ENCODE peak calls at places on chromosome 21, in four cellular contexts. A, Z, M and Y are unnamed samples.

GRCh38 chr21:26732442-26733221 is 112.6 kb downstream of the ADAMTS1 start:
- DNase-seq in M (peak), A (peak), Z (peak), Y (no peak)

GRCh38 chr21:17492415-17493168 is 20.3 kb upstream of the CXADR start:
- DNase-seq in A (no peak), Z (no peak), M (no peak), Y (no peak)

GRCh38 chr21:25370311-25370744 is 237.0 kb downstream of the MRPL39 start:
- DNase-seq in M (peak), Z (no peak), A (no peak), Y (no peak)

GRCh38 chr21:25639167-25639921 is at the start of gene JAM2:
- DNase-seq in M (peak), A (peak), Z (peak), Y (no peak)

GRCh38 chr21:14572206-14572780 is 26.2 kb upstream of the SAMSN1 start:
- DNase-seq in Z (no peak), A (no peak), M (no peak), Y (no peak)

GRCh38 chr21:15534450-15534886 is 195.3 kb upstream of the USP25 start:
- DNase-seq in A (no peak), Z (no peak), M (no peak), Y (no peak)

GRCh38 chr21:26138615-26139257 is 31.8 kb downstream of the APP start:
- DNase-seq in A (peak), Z (no peak), M (no peak), Y (no peak)

GRCh38 chr21:14084701-14085100 is 126.1 kb downstream of the LIPI start:
- DNase-seq in A (no peak), Z (no peak), M (no peak), Y (no peak)

GRCh38 chr21:34129971-34130597 is 56.7 kb downstream of the MRPS6 start:
- DNase-seq in A (no peak), Z (peak), M (peak), Y (no peak)

GRCh38 chr21:37208056-37208705 is 59.0 kb downstream of the VPS26C start:
- DNase-seq in M (no peak), Z (peak), A (no peak), Y (peak)

GRCh38 chr21:29190920-29191319 is 60.5 kb downstream of the MAP3K7CL start:
- DNase-seq in M (peak), A (peak), Z (no peak), Y (no peak)

GRCh38 chr21:17466166-17466565 is 46.7 kb upstream of the CXADR start:
- DNase-seq in A (peak), M (peak), Z (peak), Y (no peak)

GRCh38 chr21:29523646-29524045 is 224.9 kb downstream of the BACH1 start:
- DNase-seq in A (no peak), M (no peak), Z (no peak), Y (no peak)

GRCh38 chr21:16536661-16537359 is 807.0 kb downstream of the USP25 start:
- DNase-seq in A (no peak), Z (no peak), M (peak), Y (no peak)

GRCh38 chr21:30434033-30434631 is 4.1 kb downstream of the KRTAP13-4 start:
- DNase-seq in A (peak), M (no peak), Z (peak), Y (no peak)

GRCh38 chr21:26167593-26167992 is 3.0 kb downstream of the APP start:
- DNase-seq in A (no peak), M (no peak), Z (no peak), Y (no peak)

GRCh38 chr21:17732306-17732705 is 86.8 kb downstream of the C21orf91 start:
- DNase-seq in A (no peak), Z (no peak), M (peak), Y (no peak)

GRCh38 chr21:37509802-37510393 is 143.3 kb downstream of the DYRK1A start:
- DNase-seq in Z (peak), M (peak), A (no peak), Y (no peak)

GRCh38 chr21:20998456-20998789 is 214 bp downstream of the NCAM2 start:
- DNase-seq in Z (no peak), M (no peak), A (no peak), Y (no peak)

GRCh38 chr21:31351438-31351837 is 7.4 kb upstream of the TIAM1 start:
- DNase-seq in A (no peak), M (peak), Z (no peak), Y (no peak)

GRCh38 chr21:29149771-29150425 is 19.5 kb downstream of the MAP3K7CL start:
- DNase-seq in M (peak), A (no peak), Z (no peak), Y (no peak)

GRCh38 chr21:44790401-44790800 is 11.2 kb downstream of the UBE2G2 start:
- DNase-seq in M (no peak), A (no peak), Z (no peak), Y (no peak)

GRCh38 chr21:36092676-36093075 is 22.9 kb downstream of the CBR1 start:
- DNase-seq in Z (no peak), A (no peak), M (no peak), Y (no peak)
- TF ChIP-seq ELK1 in Z (no peak), A (no peak), M (no peak), Y (no peak)

GRCh38 chr21:46092026-46092764 is 5.7 kb upstream of the COL6A2 start:
- DNase-seq in M (peak), A (no peak), Z (no peak), Y (no peak)

GRCh38 chr21:46094401-46095105 is 3.4 kb upstream of the COL6A2 start:
- DNase-seq in A (no peak), Z (no peak), M (no peak), Y (no peak)

GRCh38 chr21:46092811-46093667 is 4.9 kb upstream of the COL6A2 start:
- DNase-seq in A (no peak), Z (no peak), M (no peak), Y (no peak)

GRCh38 chr21:46095106-46095719 is 2.7 kb upstream of the COL6A2 start:
- DNase-seq in A (no peak), Z (no peak), M (no peak), Y (no peak)

DNA sequence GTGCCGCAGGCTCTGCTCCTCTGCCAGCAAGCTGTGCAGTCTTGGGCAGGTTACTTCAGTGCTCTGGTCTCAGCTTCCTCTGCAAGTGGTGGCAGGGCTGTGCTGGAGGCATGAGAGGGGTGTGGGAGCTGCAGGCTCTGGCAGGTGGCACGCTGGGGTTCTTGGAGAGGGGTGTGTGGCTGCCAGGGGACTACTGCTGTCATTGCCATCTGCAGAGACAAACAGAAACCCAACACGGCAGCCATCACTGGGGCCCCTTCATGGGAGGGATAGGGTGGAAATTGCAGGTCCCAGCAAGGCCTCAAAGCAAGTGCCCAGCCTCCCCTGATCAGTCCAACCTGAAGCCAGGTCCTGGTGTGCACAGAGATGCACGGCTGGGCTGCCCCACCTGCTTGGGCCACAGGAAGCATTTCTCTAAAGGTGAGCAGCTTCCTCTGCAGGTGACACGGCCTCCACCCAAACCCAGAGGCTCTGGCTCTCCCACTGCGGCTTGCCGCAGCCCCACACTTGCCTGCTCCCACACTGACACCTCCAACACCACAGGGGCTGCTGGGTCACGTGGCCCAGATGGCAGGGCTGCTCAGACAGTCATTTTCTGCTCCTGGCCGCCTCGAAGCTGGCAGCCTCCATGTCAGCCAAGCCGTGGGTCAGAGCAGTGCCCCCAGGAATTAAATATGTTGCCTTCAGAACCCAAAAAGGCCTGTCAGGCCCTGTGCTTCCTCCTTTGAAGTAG is 4.1 kb upstream of the COL6A2 start:
- DNase-seq in M (no peak), A (no peak), Z (no peak), Y (no peak)
- TF ChIP-seq ELK1 in M (no peak), A (no peak), Z (no peak), Y (no peak)

GRCh38 chr21:35506352-35506751 is 457.2 kb upstream of the RUNX1 start:
- DNase-seq in Z (no peak), A (no peak), M (no peak), Y (no peak)
- TF ChIP-seq ELK1 in Z (no peak), A (no peak), M (no peak), Y (no peak)

GRCh38 chr21:38716088-38716487 is 89.6 kb upstream of the ETS2 start:
- DNase-seq in Z (no peak), M (no peak), A (no peak), Y (no peak)

GRCh38 chr21:38714998-38715397 is 90.7 kb upstream of the ETS2 start:
- DNase-seq in A (no peak), M (no peak), Z (no peak), Y (no peak)

GRCh38 chr21:38716942-38717341 is 88.8 kb upstream of the ETS2 start:
- DNase-seq in A (no peak), M (peak), Z (no peak), Y (no peak)

DNA sequence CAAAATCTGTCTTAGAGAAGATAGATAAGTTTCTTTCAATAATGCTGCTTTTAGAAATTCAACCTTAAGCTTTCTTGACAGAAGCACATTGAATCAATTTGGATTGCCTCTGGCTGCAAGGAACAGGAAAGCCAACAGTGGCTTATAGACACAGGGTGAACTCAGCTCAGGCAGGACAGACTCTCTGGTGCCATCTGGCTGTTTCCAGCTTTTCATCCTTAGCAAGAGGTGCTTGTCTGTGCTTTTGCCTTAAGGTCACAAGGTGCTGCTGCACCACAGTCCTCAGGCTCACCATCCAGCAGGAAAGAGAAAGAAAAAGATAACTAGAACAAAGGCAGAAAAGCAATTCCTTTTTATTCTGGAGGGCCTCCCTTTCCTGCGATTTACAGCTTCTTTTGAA is 93.7 kb upstream of the ETS2 start:
- DNase-seq in M (peak), A (peak), Z (peak), Y (no peak)
- TF ChIP-seq ELK1 in M (no peak), A (no peak), Z (no peak), Y (no peak)

GRCh38 chr21:42496120-42496838 is at the start of gene RSPH1:
- DNase-seq in A (peak), Z (peak), M (peak), Y (peak)

GRCh38 chr21:42496839-42497202 is 797 bp upstream of the RSPH1 start:
- DNase-seq in Z (no peak), M (no peak), A (peak), Y (no peak)

GRCh38 chr21:42495027-42495426 is 997 bp downstream of the RSPH1 start:
- DNase-seq in A (no peak), M (no peak), Z (no peak), Y (no peak)

GRCh38 chr21:42498012-42498411 is 2.0 kb upstream of the RSPH1 start:
- DNase-seq in M (no peak), A (no peak), Z (no peak), Y (no peak)

DNA sequence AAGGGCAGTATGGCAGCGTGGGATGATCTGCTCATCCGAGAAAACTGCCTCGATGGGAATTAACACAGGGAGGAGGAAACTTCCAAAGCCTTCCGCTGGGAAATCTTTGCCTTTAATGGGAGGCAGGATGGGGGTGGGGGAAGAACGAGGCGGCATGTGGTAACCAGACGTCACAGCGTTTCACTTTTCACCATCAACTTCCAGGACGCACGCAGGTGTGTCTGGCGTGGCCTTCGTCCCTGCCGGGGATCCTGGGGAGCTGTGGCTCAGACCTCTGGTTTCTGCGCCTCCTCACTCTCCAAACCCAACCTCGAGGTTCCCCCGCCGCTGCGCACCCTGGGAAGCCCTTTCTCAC is 282 bp downstream of the RSPH1 start:
- DNase-seq in A (no peak), M (peak), Z (no peak), Y (no peak)
- TF ChIP-seq ELK1 in A (no peak), M (no peak), Z (no peak), Y (no peak)

GRCh38 chr21:41254090-41254700 is 62.4 kb upstream of the FAM3B start:
- DNase-seq in Z (no peak), M (peak), A (no peak), Y (no peak)
- TF ChIP-seq ELK1 in Z (no peak), M (no peak), A (no peak), Y (no peak)